ENCODE peak calls at places on chromosome 3, in five cellular contexts. T is lower leg skin; U is HTR-8/SVneo; C is activated T-helper 1 cell treated with anti-CD3 and anti-CD28 coated beads, Interleukin-2, amount 50 U/mL, for 16 hours; A is stromal cell of bone marrow. Y is an unnamed sample.

GRCh38 chr3:50354850-50355249 is 4.2 kb downstream of the CYB561D2 start:
- DNase-seq in T (no peak), C (no peak), A (no peak), U (no peak), Y (no peak)

GRCh38 chr3:140276698-140277097 is 341.7 kb downstream of the CLSTN2 start:
- DNase-seq in A (no peak), T (no peak), U (no peak), C (no peak), Y (no peak)

GRCh38 chr3:130933801-130934345 is 40.0 kb downstream of the ATP2C1 start:
- DNase-seq in T (no peak), C (no peak), A (no peak), U (no peak), Y (no peak)

GRCh38 chr3:36693670-36694069 is 70.7 kb downstream of the DCLK3 start:
- DNase-seq in T (no peak), A (no peak), C (no peak), U (no peak), Y (peak)

GRCh38 chr3:45473841-45474240 is 85.5 kb downstream of the LARS2 start:
- DNase-seq in U (no peak), A (peak), C (no peak), T (no peak), Y (no peak)

GRCh38 chr3:27990837-27991236 is 250.6 kb upstream of the CMC1 start:
- DNase-seq in A (no peak), C (no peak), T (no peak), U (no peak), Y (no peak)

GRCh38 chr3:102036472-102036871 is 187.2 kb downstream of the NFKBIZ start:
- DNase-seq in C (no peak), A (no peak), U (no peak), T (no peak), Y (no peak)

GRCh38 chr3:133578548-133579191 is 5.2 kb downstream of the CDV3 start:
- DNase-seq in U (peak), T (no peak), A (no peak), C (no peak), Y (no peak)

GRCh38 chr3:13561376-13561775 is 12.5 kb downstream of the FBLN2 start:
- DNase-seq in C (no peak), U (no peak), A (no peak), T (no peak), Y (no peak)

GRCh38 chr3:172461530-172462138 is 13.4 kb upstream of the GHSR start:
- DNase-seq in C (no peak), A (peak), T (no peak), U (peak), Y (no peak)

GRCh38 chr3:139448104-139448503 is 28.2 kb downstream of the RBP2 start:
- DNase-seq in T (no peak), A (no peak), U (no peak), C (no peak), Y (no peak)

GRCh38 chr3:1987983-1988382 is 110.7 kb upstream of the CNTN4 start:
- DNase-seq in T (no peak), U (peak), C (no peak), A (no peak), Y (no peak)

GRCh38 chr3:18144571-18144970 is 280.6 kb downstream of the SATB1 start:
- DNase-seq in T (no peak), C (no peak), A (no peak), U (no peak), Y (no peak)

GRCh38 chr3:106957021-106957420 is 420.2 kb upstream of the CCDC54 start:
- DNase-seq in A (no peak), T (no peak), C (no peak), U (no peak), Y (no peak)

GRCh38 chr3:136612512-136612911 is 139.7 kb downstream of the STAG1 start:
- DNase-seq in A (no peak), U (no peak), T (no peak), C (no peak), Y (no peak)

GRCh38 chr3:89227634-89228033 is 120.2 kb downstream of the EPHA3 start:
- DNase-seq in A (peak), U (no peak), C (no peak), T (no peak), Y (no peak)

GRCh38 chr3:36484386-36484785 is 104.1 kb downstream of the STAC start:
- DNase-seq in T (no peak), A (no peak), C (no peak), U (no peak), Y (no peak)

GRCh38 chr3:37833790-37834189 is 27.9 kb upstream of the CTDSPL start:
- DNase-seq in U (no peak), A (no peak), T (peak), C (no peak), Y (no peak)

GRCh38 chr3:127041264-127041820 is 58.4 kb downstream of the PLXNA1 start:
- DNase-seq in U (no peak), A (no peak), T (no peak), C (no peak), Y (no peak)

GRCh38 chr3:189389346-189389745 is 217.6 kb downstream of the TPRG1 start:
- DNase-seq in U (no peak), T (no peak), C (no peak), A (no peak), Y (no peak)

GRCh38 chr3:10428393-10429091 is 76.8 kb downstream of the ATP2B2 start:
- DNase-seq in A (no peak), T (no peak), C (no peak), U (no peak), Y (no peak)

GRCh38 chr3:123893012-123893411 is 8.9 kb upstream of the MYLK start:
- DNase-seq in C (no peak), A (no peak), U (no peak), T (no peak), Y (no peak)

GRCh38 chr3:141382571-141382970 is 14.3 kb downstream of the ZBTB38 start:
- DNase-seq in U (no peak), A (no peak), T (no peak), C (no peak), Y (no peak)

GRCh38 chr3:128353991-128354687 is 112.6 kb downstream of the DNAJB8 start:
- DNase-seq in T (no peak), C (no peak), U (no peak), A (no peak), Y (no peak)

GRCh38 chr3:131973731-131974130 is 61.1 kb downstream of the CPNE4 start:
- DNase-seq in T (no peak), U (no peak), A (no peak), C (no peak), Y (no peak)

Y was measured in GM06990.